ENCODE peak calls at places on chromosomes 3 and 15, in six cellular contexts. Z is HepG2, C is A549, E is K562, M is NB4, H is GM12878. O is an unnamed sample.

GRCh38 chr3:100915706-100916105 is 77.5 kb downstream of the ABI3BP start:
- DNase-seq in Z (no peak), C (no peak), E (no peak), M (no peak), H (no peak), O (no peak)

GRCh38 chr15:63396546-63396939 is 14.9 kb upstream of the CA12 start:
- DNase-seq in Z (no peak), C (no peak), E (peak), M (peak), H (no peak), O (no peak)

GRCh38 chr15:88912500-88912921 is 668 bp downstream of the MFGE8 start:
- DNase-seq in Z (no peak), C (no peak), E (peak), M (no peak), H (no peak), O (no peak)

GRCh38 chr3:41148446-41148845 is 50.9 kb upstream of the CTNNB1 start:
- DNase-seq in Z (no peak), C (no peak), E (no peak), M (no peak), H (no peak), O (no peak)

GRCh38 chr3:57006048-57006709 is 54.3 kb upstream of the SPATA12 start:
- DNase-seq in Z (no peak), C (no peak), E (no peak), M (no peak), H (no peak), O (no peak)

GRCh38 chr3:33417051-33417673 is 23.0 kb downstream of the UBP1 start:
- DNase-seq in Z (no peak), C (no peak), E (no peak), M (peak), H (no peak), O (no peak)

GRCh38 chr3:18396428-18396827 is 28.7 kb downstream of the SATB1 start:
- DNase-seq in Z (no peak), C (no peak), E (no peak), M (no peak), H (no peak), O (no peak)

GRCh38 chr3:188052229-188052965 is 101.6 kb upstream of the LPP start:
- DNase-seq in Z (peak), C (no peak), E (no peak), M (peak), H (no peak), O (peak)

GRCh38 chr3:140207541-140207940 is 272.6 kb downstream of the CLSTN2 start:
- DNase-seq in Z (no peak), C (no peak), E (no peak), M (no peak), H (no peak), O (no peak)

GRCh38 chr3:10283638-10284037 is 9.1 kb downstream of the GHRL start:
- DNase-seq in Z (no peak), C (no peak), E (no peak), M (no peak), H (no peak), O (no peak)

GRCh38 chr15:85880501-85881190 is 85.9 kb upstream of the KLHL25 start:
- DNase-seq in Z (no peak), C (no peak), E (no peak), M (no peak), H (no peak), O (no peak)

GRCh38 chr15:41577863-41578735 is 19.1 kb downstream of the TYRO3 start:
- DNase-seq in Z (no peak), C (no peak), E (no peak), M (no peak), H (no peak), O (no peak)

DNA sequence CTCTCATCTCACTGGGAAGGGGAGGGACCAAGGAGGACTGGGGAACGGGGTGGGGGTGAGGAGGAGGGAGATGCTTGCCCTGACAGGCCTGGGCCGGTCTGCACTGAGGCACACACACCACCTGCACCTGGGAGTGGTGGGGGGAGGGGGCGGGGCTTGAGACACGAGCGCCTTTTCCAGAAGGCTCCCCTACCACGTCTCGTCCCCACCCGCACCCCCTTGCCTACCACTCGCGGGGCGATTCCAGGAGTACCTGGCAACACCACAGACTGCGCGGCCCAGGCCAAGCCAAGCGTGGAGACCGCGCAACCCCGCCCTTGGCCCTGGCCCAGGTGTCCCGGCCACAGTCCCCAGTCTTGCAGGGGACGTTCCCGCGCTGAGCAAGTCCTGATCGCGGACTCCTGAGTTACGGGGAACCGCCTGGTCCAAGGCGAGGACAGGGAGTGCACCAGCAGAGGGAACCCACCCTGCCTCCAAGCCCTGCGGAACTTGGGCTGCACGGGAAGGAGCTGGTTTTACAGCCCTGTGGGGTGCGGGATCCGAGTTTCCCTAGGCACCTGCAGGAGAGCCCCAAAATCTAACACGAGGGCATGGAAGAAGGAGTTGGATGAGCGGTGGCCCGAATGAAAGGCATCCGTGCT is 68.1 kb upstream of the SH3GL3 start:
- DNase-seq in Z (no peak), C (no peak), E (no peak), M (no peak), H (no peak), O (no peak)
- TF ChIP-seq CTCF in Z (no peak), C (no peak), E (no peak), M (no peak), H (no peak), O (no peak)

GRCh38 chr15:52010633-52011595 is 8.1 kb upstream of the MAPK6 start:
- DNase-seq in Z (peak), C (peak), E (no peak), M (no peak), H (peak), O (no peak)
- TF ChIP-seq MYC in Z (no peak), C (no peak), E (no peak), M (no peak), H (no peak), O (no peak)

GRCh38 chr15:90818251-90819210 is 49.9 kb upstream of the FURIN start:
- DNase-seq in Z (peak), C (no peak), E (peak), M (peak), H (no peak), O (no peak)
- TF ChIP-seq CTCF in Z (peak), C (no peak), E (peak), M (peak), H (peak), O (no peak)

GRCh38 chr3:14950274-14950673 is 2.9 kb downstream of the NR2C2 start:
- DNase-seq in Z (no peak), C (no peak), E (no peak), M (no peak), H (no peak), O (peak)
- TF ChIP-seq MYC in Z (no peak), C (no peak), E (no peak), M (no peak), H (no peak), O (no peak)

GRCh38 chr15:77112819-77113569 is 42.1 kb upstream of the TSPAN3 start:
- DNase-seq in Z (no peak), C (no peak), E (no peak), M (no peak), H (no peak), O (no peak)
- TF ChIP-seq CTCF in Z (no peak), C (no peak), E (no peak), M (peak), H (no peak), O (no peak)

GRCh38 chr15:73002509-73002908 is 49.8 kb upstream of the NEO1 start:
- DNase-seq in Z (no peak), C (no peak), E (no peak), M (no peak), H (no peak), O (no peak)
- TF ChIP-seq MYC in Z (no peak), C (no peak), E (no peak), M (no peak), H (no peak), O (no peak)

DNA sequence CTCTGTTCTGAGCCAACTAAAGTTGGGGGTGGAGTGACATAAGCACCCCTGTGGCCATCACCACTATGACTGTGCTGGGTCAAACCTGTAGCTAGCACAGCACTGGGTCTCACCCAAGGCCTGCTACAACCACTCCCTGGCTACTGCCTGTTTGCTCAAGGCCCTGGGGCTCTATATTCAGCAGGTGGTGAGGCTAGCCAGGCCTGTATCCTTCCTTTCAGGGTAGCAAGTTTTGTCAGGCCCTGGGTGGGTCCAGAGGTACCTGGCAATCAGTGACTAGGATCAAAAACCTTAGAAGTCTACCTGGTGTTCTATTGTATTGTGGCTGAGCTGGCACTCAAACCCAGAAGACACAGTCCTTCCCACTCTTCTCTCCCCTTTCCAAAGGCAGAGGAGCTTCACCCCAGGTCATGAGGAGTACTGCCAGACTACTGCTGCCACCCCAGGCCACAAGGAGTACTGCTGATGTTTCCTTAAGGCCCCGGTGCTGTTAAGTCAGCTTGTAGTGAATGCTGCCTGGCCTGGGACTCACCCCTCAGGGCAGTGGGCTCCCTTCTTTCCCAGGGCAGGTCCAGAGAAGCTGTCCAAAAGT is 170.8 kb downstream of the IGSF11 start:
- DNase-seq in Z (peak), C (peak), E (no peak), M (peak), H (no peak), O (no peak)
- TF ChIP-seq CTCF in Z (peak), C (peak), E (peak), M (peak), H (peak), O (no peak)

GRCh38 chr3:63323766-63324165 is 45.7 kb downstream of the SYNPR start:
- DNase-seq in Z (no peak), C (no peak), E (no peak), M (no peak), H (no peak), O (no peak)

GRCh38 chr3:63325386-63325785 is 47.3 kb downstream of the SYNPR start:
- DNase-seq in Z (no peak), C (no peak), E (no peak), M (no peak), H (no peak), O (no peak)

GRCh38 chr3:63331520-63331919 is 53.4 kb downstream of the SYNPR start:
- DNase-seq in Z (no peak), C (no peak), E (no peak), M (no peak), H (no peak), O (no peak)

GRCh38 chr3:63324621-63325020 is 46.5 kb downstream of the SYNPR start:
- DNase-seq in Z (no peak), C (no peak), E (no peak), M (no peak), H (no peak), O (no peak)

DNA sequence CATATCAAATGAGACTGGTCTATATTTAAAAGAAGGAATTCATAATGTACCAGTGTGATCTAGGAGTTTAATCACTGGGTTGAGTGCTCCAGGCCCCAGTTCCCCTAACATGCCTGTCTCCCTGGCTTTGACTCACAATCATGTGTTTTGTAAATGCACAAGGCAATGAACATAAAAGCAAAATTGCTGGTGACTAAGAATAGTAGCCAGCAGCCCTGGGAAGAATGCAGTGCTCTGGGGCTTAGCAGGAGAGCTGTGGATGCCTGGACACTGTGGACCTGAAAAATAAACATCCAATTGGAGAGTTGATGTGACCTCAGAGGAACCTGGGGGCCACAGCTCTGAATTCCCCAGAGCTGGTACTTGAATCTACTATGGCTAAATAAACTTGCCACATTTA is 50.3 kb downstream of the SYNPR start:
- DNase-seq in Z (no peak), C (no peak), E (no peak), M (no peak), H (no peak), O (no peak)
- TF ChIP-seq MYC in Z (no peak), C (no peak), E (no peak), M (no peak), H (no peak), O (no peak)